ENCODE peak calls at places on chromosome 16, in five cellular contexts. Z is tibial artery, K is mammary epithelial cell, R is lung, H is uterus. X is an unnamed sample. For H3K4me1, the result is how much of the 10 kb centered on the place peaks cover.

GRCh38 chr16:59783191-59783590 is 1049.1 kb upstream of the GOT2 start:
- DNase-seq in K (peak), Z (no peak), R (no peak), H (no peak), X (no peak)

GRCh38 chr16:86901483-86901882 is 323.1 kb downstream of the FOXL1 start:
- DNase-seq in H (no peak), R (no peak), Z (peak), K (peak), X (peak)

GRCh38 chr16:72910875-72911274 is 137.1 kb downstream of the ZFHX3 start:
- DNase-seq in R (no peak), K (no peak), Z (no peak), H (no peak), X (no peak)

GRCh38 chr16:78528265-78528664 is 428.8 kb downstream of the WWOX start:
- DNase-seq in H (no peak), Z (no peak), K (no peak), R (no peak), X (no peak)

GRCh38 chr16:8673611-8674412 is 605 bp upstream of the ABAT start:
- DNase-seq in R (no peak), K (no peak), H (no peak), Z (no peak), X (no peak)

GRCh38 chr16:88743693-88744519 is 37.6 kb downstream of the CTU2 start:
- DNase-seq in K (peak), Z (peak), R (peak), H (peak), X (peak)

GRCh38 chr16:11224894-11225676 is 30.9 kb downstream of the SOCS1 start:
- DNase-seq in R (no peak), H (peak), Z (no peak), K (peak), X (no peak)

GRCh38 chr16:81238296-81239011 is at the start of gene BCO1:
- DNase-seq in H (no peak), K (peak), Z (no peak), R (peak), X (peak)

GRCh38 chr16:73205153-73205549 is 157.2 kb upstream of the ZFHX3 start:
- DNase-seq in H (no peak), R (no peak), K (no peak), Z (no peak), X (no peak)

GRCh38 chr16:24409045-24409444 is 130.3 kb upstream of the RBBP6 start:
- DNase-seq in H (no peak), Z (no peak), K (no peak), R (no peak), X (no peak)

GRCh38 chr16:46728804-46729203 is 19.3 kb downstream of the MYLK3 start:
- DNase-seq in H (no peak), R (no peak), Z (no peak), K (no peak), X (no peak)

GRCh38 chr16:85112364-85112763 is at the start of gene CIBAR2:
- DNase-seq in Z (no peak), H (no peak), R (no peak), K (no peak), X (no peak)

GRCh38 chr16:4847774-4848587 is 700 bp downstream of the UBN1 start:
- DNase-seq in R (peak), H (peak), K (peak), Z (peak), X (peak)

GRCh38 chr16:11175850-11176341 is 80.1 kb downstream of the SOCS1 start:
- DNase-seq in H (no peak), K (no peak), R (no peak), Z (no peak), X (no peak)

GRCh38 chr16:23496826-23497542 is 13.3 kb downstream of the GGA2 start:
- DNase-seq in R (peak), K (peak), Z (no peak), H (peak), X (no peak)

GRCh38 chr16:82655315-82655714 is 28.5 kb downstream of the CDH13 start:
- DNase-seq in H (no peak), Z (no peak), R (no peak), K (no peak), X (no peak)

GRCh38 chr16:15054357-15055140 is 1.3 kb downstream of the NTAN1 start:
- DNase-seq in R (no peak), H (no peak), Z (no peak), K (no peak), X (no peak)

GRCh38 chr16:48291303-48291702 is 44.0 kb upstream of the ABCC11 start:
- DNase-seq in R (no peak), Z (no peak), H (no peak), K (peak), X (no peak)

GRCh38 chr16:31132979-31133599 is 2.4 kb downstream of the PRSS8 start:
- DNase-seq in Z (no peak), K (no peak), R (no peak), H (no peak), X (no peak)

GRCh38 chr16:19094542-19095365 is 19.0 kb upstream of the ITPRIPL2 start:
- DNase-seq in Z (peak), H (no peak), R (no peak), K (no peak), X (no peak)

GRCh38 chr16:2039286-2040030 is 8.2 kb downstream of the NTHL1 start:
- DNase-seq in Z (peak), R (peak), K (no peak), H (peak), X (peak)

GRCh38 chr16:57039148-57039812 is 49.9 kb downstream of the NLRC5 start:
- DNase-seq in R (no peak), Z (no peak), H (no peak), K (no peak), X (no peak)

GRCh38 chr16:46855389-46855788 is 24.4 kb upstream of the C16orf87 start:
- DNase-seq in H (no peak), Z (no peak), K (no peak), R (no peak), X (no peak)

GRCh38 chr16:14321542-14321941 is 250.4 kb downstream of the MRTFB start:
- DNase-seq in H (no peak), R (no peak), Z (no peak), K (peak), X (peak)

GRCh38 chr16:1038932-1039331 is 33.6 kb upstream of the SSTR5 start:
- DNase-seq in H (no peak), R (no peak), Z (no peak), K (no peak), X (no peak)

GRCh38 chr16:56409195-56409594 is 16.1 kb downstream of the AMFR start:
- DNase-seq in K (peak), Z (no peak), H (no peak), R (no peak), X (no peak)

GRCh38 chr16:67654069-67654911 is 5.8 kb downstream of the ACD start:
- DNase-seq in R (no peak), H (no peak), Z (no peak), K (no peak), X (no peak)

GRCh38 chr16:48447940-48448536 is 62.8 kb upstream of the SIAH1 start:
- DNase-seq in H (no peak), R (no peak), K (no peak), Z (no peak), X (no peak)

GRCh38 chr16:80938035-80938927 is 68.4 kb downstream of the CMC2 start:
- DNase-seq in Z (peak), R (no peak), K (peak), H (peak), X (peak)

GRCh38 chr16:13793788-13794461 is 126.0 kb upstream of the ERCC4 start:
- DNase-seq in K (no peak), Z (peak), R (no peak), H (no peak), X (no peak)

GRCh38 chr16:1505073-1505844 is 12.1 kb downstream of the TELO2 start:
- DNase-seq in R (no peak), Z (no peak), H (no peak), K (no peak), X (peak)

GRCh38 chr16:70691223-70692129 is 5.6 kb upstream of the MTSS2 start:
- DNase-seq in R (no peak), H (peak), Z (peak), K (no peak), X (no peak)
- H3K4me3 ChIP-seq in R (no peak), H (no peak), Z (no peak), K (no peak), X (no peak)

GRCh38 chr16:83843657-83844056 is 35.9 kb downstream of the HSBP1 start:
- DNase-seq in Z (no peak), H (no peak), K (no peak), R (no peak), X (no peak)
- H3K4me1 ChIP-seq in Z (under half), H (under half), K (under half), R (under half), X (under half)

GRCh38 chr16:54282923-54283734 is 3.5 kb downstream of the IRX3 start:
- DNase-seq in K (peak), H (no peak), R (no peak), Z (peak), X (no peak)
- H3K4me3 ChIP-seq in K (peak), H (no peak), R (peak), Z (no peak), X (peak)

GRCh38 chr16:29784157-29784556 is 6.1 kb downstream of the ZG16 start:
- DNase-seq in R (no peak), K (peak), H (no peak), Z (no peak), X (no peak)

GRCh38 chr16:29790183-29790948 is at the start of gene KIF22:
- DNase-seq in H (peak), Z (peak), K (peak), R (peak), X (peak)

GRCh38 chr16:29789775-29790182 is 772 bp upstream of the KIF22 start:
- DNase-seq in R (no peak), K (no peak), H (peak), Z (no peak), X (no peak)

GRCh38 chr16:29779474-29779873 is 1.4 kb downstream of the ZG16 start:
- DNase-seq in H (no peak), R (no peak), K (peak), Z (no peak), X (no peak)

DNA sequence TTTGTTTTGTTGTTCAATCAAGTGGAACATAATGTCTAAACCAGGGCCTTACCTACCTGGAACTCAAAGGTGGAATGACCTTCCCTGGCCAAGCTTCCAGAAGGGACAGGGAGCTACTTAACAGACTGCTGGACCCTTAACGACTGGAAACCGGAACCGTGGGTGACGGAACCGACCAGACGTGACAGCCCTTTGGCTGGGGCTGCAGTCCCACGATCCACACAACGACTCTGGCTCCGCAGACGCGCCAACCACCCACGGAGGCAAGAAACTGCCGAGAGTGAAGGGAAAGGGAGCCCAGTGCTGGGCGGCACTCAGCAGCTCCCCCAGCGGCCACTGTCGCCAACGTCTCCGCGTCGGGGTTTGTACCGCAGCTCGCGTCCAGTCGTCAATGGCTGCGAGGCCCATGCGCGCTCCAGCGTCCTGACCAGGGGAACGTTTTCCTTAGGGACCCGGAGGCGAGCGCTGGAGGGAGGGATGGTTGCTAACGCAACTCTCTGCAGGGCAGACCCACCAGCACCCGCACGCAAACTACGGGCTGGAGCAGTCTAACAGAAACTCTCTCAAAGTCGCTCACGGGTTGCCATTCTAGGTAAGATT is 5.5 kb upstream of the KIF22 start:
- DNase-seq in H (peak), Z (peak), R (peak), K (peak), X (peak)
- H3K4me1 ChIP-seq in H (under half), Z (under half), R (under half), K (under half), X (under half)

DNA sequence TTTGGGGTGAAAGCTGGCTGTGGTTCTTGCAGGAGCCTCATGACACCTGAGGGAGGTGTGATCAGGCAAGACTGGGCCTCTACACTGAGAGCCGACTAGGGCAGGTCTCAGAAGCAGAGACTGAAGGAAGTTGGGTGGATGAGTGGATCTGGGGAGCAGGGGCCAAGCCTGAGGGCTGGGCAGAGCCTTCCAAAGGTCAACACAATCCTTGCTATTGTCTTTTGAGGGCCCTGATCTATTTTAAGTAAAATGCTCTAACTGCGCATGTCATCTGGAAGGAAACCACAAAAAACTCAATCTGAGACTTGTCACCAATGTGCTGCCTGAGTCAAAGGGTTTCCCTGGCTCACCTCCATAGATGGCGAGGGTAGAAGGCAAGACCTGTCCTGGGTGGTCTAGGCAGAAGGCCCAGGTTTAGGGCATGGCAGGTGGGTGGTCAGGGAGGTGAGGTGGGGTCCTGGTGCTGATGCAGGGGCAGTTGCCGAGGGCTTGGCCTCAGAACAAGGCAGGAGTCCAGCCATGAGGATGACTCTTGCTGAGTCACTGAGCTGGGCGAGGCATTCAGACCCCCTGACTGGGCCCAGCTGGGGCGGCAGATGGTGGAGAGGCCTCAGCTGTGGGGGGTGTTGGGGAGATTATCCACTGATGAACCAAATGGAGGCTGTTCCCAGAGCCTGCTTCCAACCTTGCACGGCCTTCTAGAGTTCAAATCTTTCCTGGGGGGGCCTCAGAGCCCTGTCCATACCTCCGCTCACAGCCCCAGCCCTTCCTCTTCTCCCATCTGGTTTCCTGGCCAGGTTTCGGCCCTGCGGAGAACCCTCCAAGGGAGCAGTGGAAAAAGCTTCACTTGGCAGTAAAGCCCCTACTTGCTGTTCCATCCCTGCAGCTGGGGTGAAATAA is 5.1 kb downstream of the MVP start:
- DNase-seq in H (peak), Z (no peak), R (no peak), K (peak), X (no peak)
- H3K4me3 ChIP-seq in H (peak), Z (no peak), R (no peak), K (no peak), X (no peak)

DNA sequence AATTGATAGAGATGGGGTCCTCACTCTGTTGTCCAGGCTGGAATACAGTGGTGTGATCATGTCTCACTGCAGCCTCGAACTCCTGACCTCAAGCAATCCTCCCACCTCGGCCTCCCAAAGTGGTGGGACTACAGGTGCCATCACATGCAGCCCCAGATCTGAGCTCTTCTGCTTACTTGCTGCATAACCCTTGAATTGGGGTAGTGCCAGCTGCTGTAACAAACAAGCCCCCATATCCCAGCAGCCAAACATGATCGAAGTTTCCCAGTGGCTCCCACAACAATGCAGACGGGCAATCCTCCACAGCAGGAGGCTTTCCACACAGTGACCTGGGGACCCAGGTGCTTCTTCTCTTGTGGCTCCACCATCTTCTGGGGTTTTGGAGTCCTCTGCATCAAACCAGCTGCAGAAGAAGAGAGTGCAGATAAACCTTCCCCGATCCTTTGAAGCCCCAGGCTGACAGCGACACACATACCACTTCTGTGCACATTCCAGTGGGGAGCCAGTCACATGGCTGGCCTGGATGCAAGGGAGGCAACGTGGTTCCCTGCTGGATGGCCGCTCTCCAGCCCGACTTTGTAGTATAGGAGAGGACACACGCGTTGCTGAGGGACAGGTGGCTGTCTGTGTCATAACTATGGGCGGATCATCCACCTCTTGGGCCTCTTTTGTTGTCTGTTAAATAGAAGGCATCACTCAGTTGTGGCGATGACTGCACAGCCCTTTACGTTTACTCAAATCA is 16.6 kb downstream of the SBK1 start:
- DNase-seq in H (no peak), K (no peak), R (no peak), Z (no peak), X (no peak)
- H3K4me1 ChIP-seq in H (under half), K (under half), R (under half), Z (under half), X (under half)

X was measured in pancreas.